ENCODE peak calls at places on chromosome X, in six cellular contexts. N is spleen; C is CD8-positive, alpha-beta memory T cell; U is PC-3; K is A673; M is left lung. B is an unnamed sample. For H3K9me3, the result is how much of the 10 kb centered on the place peaks cover.

GRCh38 chrX:10074241-10074941 is 82.4 kb upstream of the CLCN4 start:
- DNase-seq in N (no peak), M (no peak), U (no peak), K (no peak), C (no peak), B (no peak)

GRCh38 chrX:103791826-103792458 is 15.3 kb downstream of the PLP1 start:
- DNase-seq in C (no peak), K (no peak), N (no peak), M (no peak), U (peak), B (no peak)

GRCh38 chrX:117987376-117987775 is 129.2 kb downstream of the KLHL13 start:
- DNase-seq in C (no peak), M (no peak), N (no peak), U (peak), K (no peak), B (no peak)

GRCh38 chrX:45591650-45592049 is 391.0 kb upstream of the DIPK2B start:
- DNase-seq in U (no peak), K (no peak), M (no peak), C (no peak), N (no peak), B (no peak)

GRCh38 chrX:94329182-94329581 is 655.2 kb downstream of the FAM133A start:
- DNase-seq in N (no peak), U (no peak), C (no peak), M (no peak), K (no peak), B (no peak)

GRCh38 chrX:14344172-14344940 is 185.0 kb upstream of the GLRA2 start:
- DNase-seq in K (no peak), M (no peak), C (no peak), N (no peak), U (no peak), B (no peak)

GRCh38 chrX:11190745-11191510 is 79.8 kb downstream of the HCCS start:
- DNase-seq in N (no peak), C (no peak), K (no peak), U (peak), M (no peak), B (no peak)

GRCh38 chrX:41737065-41737464 is 13.1 kb downstream of the GPR82 start:
- DNase-seq in C (no peak), M (no peak), K (no peak), N (no peak), U (no peak), B (no peak)

GRCh38 chrX:129726307-129727111 is 12.3 kb upstream of the XPNPEP2 start:
- DNase-seq in C (peak), U (peak), N (no peak), M (peak), K (peak), B (peak)

GRCh38 chrX:71256051-71256450 is 2.1 kb upstream of the ZMYM3 start:
- DNase-seq in U (no peak), N (no peak), C (no peak), M (no peak), K (no peak), B (no peak)

GRCh38 chrX:21991504-21991903 is 40.6 kb upstream of the PHEX start:
- DNase-seq in K (no peak), N (no peak), C (no peak), U (no peak), M (no peak), B (no peak)

GRCh38 chrX:24025741-24026402 is 1.1 kb downstream of the KLHL15 start:
- DNase-seq in M (no peak), N (no peak), U (peak), K (no peak), C (no peak), B (no peak)

GRCh38 chrX:40543661-40544328 is 37.0 kb upstream of the ATP6AP2 start:
- DNase-seq in C (no peak), U (peak), N (no peak), K (peak), M (no peak), B (no peak)

GRCh38 chrX:107684956-107685385 is 56.7 kb downstream of the PRPS1 start:
- DNase-seq in N (peak), M (peak), U (no peak), K (no peak), C (no peak), B (peak)

GRCh38 chrX:73478961-73479360 is 32.1 kb downstream of the CDX4 start:
- DNase-seq in N (no peak), C (no peak), K (peak), M (no peak), U (no peak), B (no peak)

GRCh38 chrX:123917069-123917468 is 44.4 kb upstream of the STAG2 start:
- DNase-seq in N (no peak), K (no peak), U (no peak), C (no peak), M (no peak), B (no peak)

GRCh38 chrX:3540105-3540504 is 173.3 kb downstream of the PRKX start:
- DNase-seq in C (no peak), N (no peak), U (no peak), K (no peak), M (no peak), B (no peak)

GRCh38 chrX:84133023-84133422 is 55.0 kb downstream of the RPS6KA6 start:
- DNase-seq in M (no peak), C (no peak), U (no peak), K (no peak), N (no peak), B (no peak)

GRCh38 chrX:53817548-53817947 is 131.0 kb upstream of the HUWE1 start:
- DNase-seq in N (no peak), K (no peak), M (no peak), C (no peak), U (no peak), B (no peak)

GRCh38 chrX:124726881-124727280 is 380.5 kb downstream of the SH2D1A start:
- DNase-seq in M (no peak), N (no peak), C (no peak), U (no peak), K (no peak), B (no peak)

GRCh38 chrX:47448165-47448806 is 34.7 kb downstream of the ZNF41 start:
- DNase-seq in M (no peak), U (no peak), C (no peak), N (no peak), K (no peak), B (no peak)

GRCh38 chrX:47447607-47448006 is 35.4 kb downstream of the ZNF41 start:
- DNase-seq in C (no peak), N (no peak), K (no peak), U (no peak), M (no peak), B (no peak)

GRCh38 chrX:47446431-47446830 is 36.6 kb downstream of the ZNF41 start:
- DNase-seq in M (no peak), C (no peak), N (no peak), K (no peak), U (peak), B (no peak)

GRCh38 chrX:47452112-47452511 is 30.9 kb downstream of the ZNF41 start:
- DNase-seq in K (no peak), N (no peak), M (no peak), C (no peak), U (peak), B (no peak)

DNA sequence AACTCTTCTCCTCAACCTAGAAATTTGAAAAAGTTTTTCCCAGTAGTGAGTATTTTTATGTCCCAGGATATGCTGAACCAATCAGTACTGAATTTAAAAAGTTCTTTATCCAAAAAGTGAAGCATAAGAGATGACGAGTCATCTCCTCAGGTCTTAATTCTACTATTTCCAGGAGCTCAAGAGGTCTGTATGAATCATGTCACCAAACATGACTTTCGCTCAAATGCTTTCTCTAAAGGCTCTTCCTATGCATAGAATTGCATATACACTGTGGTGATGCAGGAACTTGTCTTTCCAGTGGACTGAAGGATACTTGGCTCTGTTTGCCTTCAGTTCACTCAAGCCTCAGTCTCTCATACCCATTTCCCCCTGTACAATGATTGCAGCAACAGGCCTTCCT is 36.1 kb downstream of the ZNF41 start:
- DNase-seq in M (no peak), K (no peak), N (no peak), U (peak), C (no peak), B (no peak)
- H3K9me3 ChIP-seq in M (under half), K (under half), N (half or more), U (under half), C (under half), B (under half)

DNA sequence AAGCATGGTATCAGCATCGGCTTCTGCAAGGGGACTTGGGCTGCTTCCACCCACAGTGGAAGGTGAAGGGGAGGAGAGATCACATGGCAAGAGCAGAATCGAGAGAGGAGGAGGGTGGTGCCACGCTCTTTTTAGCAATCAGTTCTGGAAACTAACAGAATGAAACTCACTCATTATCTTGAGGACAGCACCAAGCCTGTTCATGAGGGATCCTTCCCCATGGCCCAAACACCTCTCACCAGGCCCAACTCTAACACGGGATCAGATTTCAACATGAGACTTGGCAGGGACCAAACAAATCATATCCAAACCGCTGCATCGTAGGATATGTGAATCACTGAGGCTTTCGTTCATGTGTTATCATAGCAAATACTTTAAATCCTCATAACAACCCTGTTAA is 125.5 kb downstream of the GPC3 start:
- DNase-seq in M (no peak), U (no peak), K (no peak), N (no peak), C (no peak), B (no peak)
- H3K27ac ChIP-seq in M (peak), U (no peak), K (no peak), N (no peak), C (no peak), B (no peak)

DNA sequence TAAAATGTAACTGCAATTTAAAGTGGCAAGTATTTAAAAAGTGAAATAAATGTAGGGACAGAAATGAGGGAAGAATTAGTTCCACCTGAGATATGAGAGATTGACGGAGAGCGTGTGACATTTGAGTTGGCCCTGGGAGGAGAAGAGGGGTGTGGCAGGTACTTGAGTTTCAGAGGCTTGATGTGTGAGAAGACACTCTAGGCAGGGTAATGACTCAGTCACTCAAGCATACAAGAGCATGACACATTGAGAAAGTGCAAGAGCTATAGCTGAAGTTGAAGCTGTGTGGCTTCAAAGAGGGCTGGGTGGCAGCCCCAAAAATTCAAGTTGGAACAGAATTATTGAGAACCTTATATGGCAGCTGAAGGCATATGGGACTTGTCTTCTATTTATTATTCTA is 420.5 kb downstream of the SLITRK2 start:
- DNase-seq in C (no peak), U (peak), K (no peak), N (no peak), M (no peak), B (no peak)
- H3K9me3 ChIP-seq in C (under half), U (under half), K (under half), N (under half), M (under half), B (under half)

DNA sequence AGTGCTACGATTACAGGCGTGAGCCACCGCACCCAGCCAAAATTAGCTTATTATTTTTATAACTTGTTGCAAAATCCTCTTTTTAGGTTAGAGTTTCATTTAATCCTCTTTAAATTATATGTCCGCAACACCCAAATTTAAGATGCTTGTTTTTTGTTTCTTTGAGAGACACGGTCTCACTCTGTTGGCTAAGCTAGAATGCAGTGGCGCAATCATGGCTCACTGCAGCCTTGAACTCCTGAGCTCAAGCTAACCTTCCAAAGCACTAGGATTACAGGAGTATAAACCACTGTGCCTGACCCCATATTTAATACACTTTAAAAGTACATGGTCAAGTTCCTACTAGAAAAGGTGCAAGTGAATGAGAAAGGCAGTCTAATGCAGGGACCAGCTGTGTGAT is 2.2 kb downstream of the RBBP7 start:
- DNase-seq in M (no peak), K (no peak), C (no peak), N (no peak), U (no peak), B (no peak)
- H3K27ac ChIP-seq in M (no peak), K (no peak), C (no peak), N (no peak), U (no peak), B (no peak)

GRCh38 chrX:67727576-67727975 is 183.8 kb downstream of the AR start:
- DNase-seq in K (no peak), M (no peak), U (no peak), N (no peak), C (no peak), B (no peak)
- H3K9me3 ChIP-seq in K (under half), M (under half), U (under half), N (under half), C (under half), B (under half)

GRCh38 chrX:68669872-68670271 is 22.4 kb downstream of the STARD8 start:
- DNase-seq in M (no peak), C (no peak), U (no peak), K (no peak), N (no peak), B (no peak)
- H3K27ac ChIP-seq in M (no peak), C (no peak), U (no peak), K (no peak), N (no peak), B (no peak)

DNA sequence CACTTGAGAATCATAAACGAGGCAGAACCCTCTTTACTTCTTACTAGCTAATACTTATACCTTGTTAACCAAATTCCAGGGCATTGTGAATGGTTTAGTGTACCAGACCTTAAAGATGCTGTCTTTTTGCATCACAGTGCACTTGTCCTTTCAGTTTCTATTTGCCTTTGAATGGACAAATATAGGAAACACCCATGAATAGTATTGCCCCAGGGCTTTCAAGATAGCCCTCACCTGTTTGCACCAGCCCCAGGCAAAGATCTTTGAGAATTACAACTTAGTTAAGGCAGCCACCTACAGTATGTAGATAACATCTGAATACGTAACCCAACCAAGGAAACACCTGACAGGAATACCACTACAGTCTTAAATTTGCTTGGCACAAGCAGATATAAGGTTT is 60.8 kb upstream of the CT45A1 start:
- DNase-seq in K (no peak), N (no peak), C (no peak), U (no peak), M (no peak), B (no peak)
- H3K9me3 ChIP-seq in K (under half), N (under half), C (under half), U (under half), M (under half), B (under half)

GRCh38 chrX:153966841-153967535 is 4.6 kb downstream of the HCFC1 start:
- DNase-seq in M (no peak), C (peak), N (no peak), U (no peak), K (no peak), B (no peak)
- H3K27ac ChIP-seq in M (no peak), C (peak), N (peak), U (no peak), K (peak), B (peak)

B was measured in upper lobe of right lung.